ENCODE peak calls at places on chromosome X, in six cellular contexts. M is gastrocnemius medialis, E is thyroid gland, G is esophagus squamous epithelium, W is testis, Z is body of pancreas. L is an unnamed sample.

GRCh38 chrX:47380268-47380667 is 9.9 kb downstream of the ZNF157 start:
- DNase-seq in Z (peak; percentile 12), W (peak; percentile 48), G (no peak), M (peak; percentile 14), E (no peak), L (no peak)

GRCh38 chrX:17441965-17442364 is 67.0 kb downstream of the NHS start:
- DNase-seq in M (no peak), E (no peak), G (no peak), Z (no peak), W (no peak), L (no peak)

GRCh38 chrX:154008521-154008920 is 11.2 kb downstream of the IRAK1 start:
- DNase-seq in G (no peak), Z (no peak), M (no peak), E (no peak), W (no peak), L (no peak)

GRCh38 chrX:153667931-153668396 is 5.6 kb downstream of the PNCK start:
- DNase-seq in E (peak; percentile 88), W (peak; percentile 94), Z (peak; percentile 88), G (no peak), M (peak; percentile 74), L (no peak)

GRCh38 chrX:143788265-143788664 is 67.7 kb upstream of the SPANXN2 start:
- DNase-seq in W (peak; percentile 13), M (no peak), E (no peak), Z (no peak), G (no peak), L (no peak)

GRCh38 chrX:40273356-40274050 is 175.7 kb upstream of the BCOR start:
- DNase-seq in G (no peak), E (no peak), W (no peak), Z (no peak), M (peak; percentile 25), L (no peak)

GRCh38 chrX:13472975-13473665 is 96.3 kb upstream of the EGFL6 start:
- DNase-seq in G (no peak), W (no peak), Z (no peak), M (no peak), E (no peak), L (no peak)

GRCh38 chrX:154824638-154825037 is 9.8 kb downstream of the SMIM9 start:
- DNase-seq in Z (no peak), G (no peak), E (no peak), W (no peak), M (no peak), L (no peak)

GRCh38 chrX:45801554-45801953 is 600.9 kb upstream of the DIPK2B start:
- DNase-seq in Z (no peak), E (no peak), M (no peak), W (no peak), G (no peak), L (no peak)

GRCh38 chrX:107197306-107197705 is 8.9 kb downstream of the NUP62CL start:
- DNase-seq in E (no peak), M (no peak), G (no peak), Z (no peak), W (no peak), L (no peak)

GRCh38 chrX:39682778-39683177 is 415.0 kb downstream of the BCOR start:
- DNase-seq in G (no peak), Z (no peak), W (no peak), M (no peak), E (no peak), L (no peak)

GRCh38 chrX:140501321-140501720 is 3.5 kb downstream of the SOX3 start:
- DNase-seq in G (no peak), M (no peak), Z (no peak), W (no peak), E (no peak), L (no peak)

GRCh38 chrX:139204903-139205667 is 325.5 kb upstream of the F9 start:
- DNase-seq in G (no peak), W (peak; percentile 46), M (peak; percentile 84), E (peak; percentile 19), Z (peak; percentile 63), L (no peak)

GRCh38 chrX:104098151-104098808 is 14.0 kb upstream of the ZCCHC18 start:
- DNase-seq in G (no peak), M (peak; percentile 14), Z (peak; percentile 68), W (peak; percentile 48), E (peak; percentile 19), L (no peak)

GRCh38 chrX:55818673-55819375 is 101.3 kb downstream of the RRAGB start:
- DNase-seq in W (no peak), M (no peak), E (no peak), G (no peak), Z (no peak), L (no peak)

GRCh38 chrX:41661366-41662095 is 27.2 kb upstream of the GPR34 start:
- DNase-seq in G (no peak), E (no peak), Z (no peak), W (no peak), M (no peak), L (no peak)

GRCh38 chrX:52608961-52609360 is 45.7 kb downstream of the SSX7 start:
- DNase-seq in M (no peak), E (no peak), W (no peak), Z (no peak), G (no peak), L (no peak)

GRCh38 chrX:46311581-46312120 is 233.6 kb downstream of the ZNF674 start:
- DNase-seq in M (no peak), G (no peak), W (no peak), E (no peak), Z (no peak), L (no peak)

GRCh38 chrX:27057883-27058282 is 405.3 kb downstream of the PPP4R3C start:
- DNase-seq in E (no peak), W (no peak), M (no peak), Z (no peak), G (no peak), L (no peak)

GRCh38 chrX:21373637-21374162 is 518 bp upstream of the CNKSR2 start:
- DNase-seq in M (no peak), E (peak; percentile 51), G (no peak), Z (no peak), W (peak; percentile 13), L (no peak)

GRCh38 chrX:153828723-153829548 is 1.4 kb downstream of the PDZD4 start:
- DNase-seq in G (no peak), E (no peak), Z (no peak), M (no peak), W (no peak), L (no peak)

GRCh38 chrX:30196322-30196721 is 19.0 kb upstream of the MAGEB2 start:
- DNase-seq in W (no peak), Z (no peak), G (no peak), M (no peak), E (no peak), L (no peak)

GRCh38 chrX:103498786-103499185 is 20.5 kb downstream of the RAB40A start:
- DNase-seq in E (no peak), Z (no peak), G (no peak), W (no peak), M (no peak), L (no peak)

GRCh38 chrX:152072236-152072635 is 66.1 kb downstream of the MAGEA10 start:
- DNase-seq in W (no peak), E (no peak), G (no peak), Z (peak; percentile 65), M (no peak), L (no peak)

GRCh38 chrX:16586371-16587112 is 63.4 kb upstream of the S100G start:
- DNase-seq in E (no peak), W (no peak), G (no peak), M (no peak), Z (no peak), L (no peak)

GRCh38 chrX:1440506-1440905 is 12.2 kb downstream of the ASMTL start:
- DNase-seq in Z (no peak), G (no peak), M (peak; percentile 2), W (no peak), E (no peak), L (no peak)

GRCh38 chrX:82666355-82666754 is 841.7 kb upstream of the POU3F4 start:
- DNase-seq in W (no peak), E (no peak), Z (no peak), G (no peak), M (no peak), L (no peak)

GRCh38 chrX:38163193-38163592 is 57.5 kb downstream of the SRPX start:
- DNase-seq in W (no peak), G (no peak), M (no peak), Z (no peak), E (no peak), L (no peak)
- TF ChIP-seq POLR2A in W (no peak), G (no peak), M (no peak), Z (no peak), E (no peak), L (no peak)

GRCh38 chrX:24151513-24151912 is 2.0 kb downstream of the ZFX start:
- DNase-seq in M (no peak), E (no peak), Z (no peak), G (no peak), W (peak; percentile 29), L (no peak)

GRCh38 chrX:24148118-24148517 is 1.4 kb upstream of the ZFX start:
- DNase-seq in Z (no peak), M (no peak), E (no peak), G (no peak), W (no peak), L (no peak)

GRCh38 chrX:24148535-24149345 is 789 bp upstream of the ZFX start:
- DNase-seq in M (no peak), G (no peak), W (no peak), E (peak; percentile 13), Z (no peak), L (peak; percentile 25)

GRCh38 chrX:24150051-24150790 is 692 bp downstream of the ZFX start:
- DNase-seq in G (peak; percentile 75), W (peak; percentile 87), E (peak; percentile 85), M (peak; percentile 83), Z (peak; percentile 93), L (peak; percentile 83)

GRCh38 chrX:24149346-24150050 is at the start of gene ZFX:
- DNase-seq in M (peak; percentile 52), E (peak; percentile 63), G (peak; percentile 29), W (peak; percentile 30), Z (peak; percentile 80), L (peak; percentile 32)
- TF ChIP-seq POLR2A in M (peak; percentile 80), E (peak; percentile 26), G (peak; percentile 53), W (no peak), Z (peak; percentile 62), L (peak; percentile 39)

DNA sequence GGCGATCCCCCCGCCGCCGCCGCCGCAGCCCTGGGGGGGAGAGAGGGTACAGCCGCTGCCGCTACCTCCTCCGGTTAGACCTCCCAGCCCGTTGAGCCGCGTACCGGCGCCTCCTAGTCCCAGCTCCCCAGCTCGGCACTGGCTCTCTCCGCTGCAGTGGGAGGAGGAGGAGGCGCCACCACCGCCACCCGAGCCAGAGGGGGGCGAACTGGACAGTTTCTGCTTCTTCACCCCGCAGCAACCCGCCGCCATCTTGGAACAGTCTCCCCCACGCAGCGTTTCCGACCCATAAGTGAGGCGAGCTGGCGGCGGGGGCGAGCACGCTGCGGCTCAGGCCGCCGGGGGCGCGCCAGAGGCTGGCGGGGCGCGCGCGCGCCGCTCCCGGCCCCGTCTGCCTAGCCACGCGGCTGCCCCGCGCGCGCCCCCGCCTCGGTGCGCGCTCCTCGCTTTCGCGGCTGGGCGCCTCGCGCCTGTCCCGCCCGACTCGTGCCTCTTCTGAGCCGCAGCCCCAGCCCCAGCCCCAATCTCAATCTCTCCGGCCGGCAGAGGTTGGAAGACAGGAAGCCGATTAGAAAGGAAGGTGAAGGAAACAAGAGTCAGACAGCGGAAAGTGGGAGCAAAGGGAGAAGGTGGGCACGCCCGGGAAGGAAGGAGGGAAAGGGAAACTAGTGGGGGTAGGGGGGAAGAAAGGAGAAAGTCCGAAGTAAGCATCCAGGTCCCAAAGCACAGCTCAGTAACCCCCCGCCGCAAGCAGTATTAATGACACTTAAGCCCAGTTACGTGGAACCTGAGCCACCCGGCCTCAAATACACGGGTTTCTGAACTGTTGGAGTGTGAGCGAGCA is at the start of gene AMMECR1:
- DNase-seq in M (peak; percentile 72), G (peak; percentile 17), W (peak; percentile 87), E (peak; percentile 77), Z (peak; percentile 75), L (peak; percentile 56)
- TF ChIP-seq POLR2A in M (peak; percentile 59), G (peak; percentile 75), W (no peak), E (no peak), Z (peak; percentile 80), L (peak; percentile 86)

GRCh38 chrX:96761566-96761965 is 76.9 kb downstream of the DIAPH2 start:
- DNase-seq in G (no peak), W (no peak), E (no peak), M (no peak), Z (no peak), L (no peak)
- TF ChIP-seq POLR2A in G (no peak), W (no peak), E (no peak), M (no peak), Z (no peak), L (no peak)

L was measured in GM12892.